ENCODE peak calls at places on chromosomes 3 and 15, in nine cellular contexts. F is endodermal cell; K is activated CD8-positive, alpha-beta T cell treated with anti-CD3 and anti-CD28 coated beads for 36 hours; N is heart right ventricle; T is GM06990; M is neural crest cell; D is osteocyte; V is ascending aorta; R is A673. A is an unnamed sample.

GRCh38 chr15:44501768-44502366 is 35.1 kb upstream of the EIF3J start:
- DNase-seq in F (no peak), K (no peak), N (no peak), T (no peak), M (no peak), D (no peak), V (no peak), R (peak), A (peak)

GRCh38 chr3:155745795-155746550 is 1.1 kb upstream of the PLCH1 start:
- DNase-seq in F (peak), K (peak), N (no peak), T (no peak), M (peak), D (no peak), V (peak), R (peak), A (no peak)

GRCh38 chr15:82862886-82863285 is 53.5 kb downstream of the WHAMM start:
- DNase-seq in F (no peak), K (no peak), N (no peak), T (no peak), M (no peak), D (peak), V (no peak), R (no peak), A (no peak)

GRCh38 chr3:143035466-143036214 is 34.3 kb downstream of the U2SURP start:
- DNase-seq in F (no peak), K (no peak), N (no peak), T (no peak), M (no peak), D (no peak), V (no peak), R (no peak), A (no peak)

GRCh38 chr3:66418432-66419052 is 82.3 kb downstream of the LRIG1 start:
- DNase-seq in F (no peak), K (no peak), N (no peak), T (no peak), M (no peak), D (no peak), V (peak), R (no peak), A (no peak)

GRCh38 chr3:46416134-46417119 is 9.4 kb downstream of the CCRL2 start:
- DNase-seq in F (no peak), K (peak), N (no peak), T (no peak), M (no peak), D (no peak), V (no peak), R (no peak), A (no peak)

GRCh38 chr3:127212711-127213110 is 19.8 kb downstream of the PRR23E start:
- DNase-seq in F (no peak), K (no peak), N (no peak), T (no peak), M (no peak), D (peak), V (no peak), R (no peak), A (no peak)

GRCh38 chr3:107612581-107613182 is 89.9 kb downstream of the BBX start:
- DNase-seq in F (no peak), K (no peak), N (no peak), T (no peak), M (no peak), D (no peak), V (no peak), R (no peak), A (no peak)

GRCh38 chr15:60949034-60949977 is 279.8 kb downstream of the RORA start:
- DNase-seq in F (no peak), K (no peak), N (peak), T (no peak), M (no peak), D (peak), V (no peak), R (no peak), A (no peak)

GRCh38 chr3:164332856-164333802 is 745.2 kb downstream of the SI start:
- DNase-seq in F (peak), K (no peak), N (no peak), T (no peak), M (no peak), D (no peak), V (no peak), R (no peak), A (no peak)

GRCh38 chr15:100111103-100112060 is 230.4 kb downstream of the ADAMTS17 start:
- DNase-seq in F (no peak), K (peak), N (peak), T (no peak), M (no peak), D (no peak), V (peak), R (peak), A (no peak)

GRCh38 chr15:80578206-80578595 is 116.9 kb upstream of the ABHD17C start:
- DNase-seq in F (peak), K (no peak), N (no peak), T (no peak), M (no peak), D (no peak), V (no peak), R (no peak), A (no peak)

GRCh38 chr3:107704477-107704876 is 181.7 kb downstream of the BBX start:
- DNase-seq in F (no peak), K (no peak), N (no peak), T (no peak), M (no peak), D (no peak), V (no peak), R (no peak), A (no peak)

GRCh38 chr15:36275656-36276055 is 303.8 kb upstream of the CDIN1 start:
- DNase-seq in F (no peak), K (no peak), N (no peak), T (no peak), M (no peak), D (no peak), V (no peak), R (no peak), A (no peak)

GRCh38 chr15:36282821-36283220 is 296.6 kb upstream of the CDIN1 start:
- DNase-seq in F (no peak), K (no peak), N (no peak), T (no peak), M (no peak), D (no peak), V (no peak), R (no peak), A (no peak)

GRCh38 chr15:36278219-36278618 is 301.2 kb upstream of the CDIN1 start:
- DNase-seq in F (peak), K (no peak), N (no peak), T (no peak), M (no peak), D (no peak), V (no peak), R (peak), A (no peak)
- TF ChIP-seq CTCF in F (peak), K (no peak), N (peak), T (no peak), M (no peak), D (peak), V (no peak), R (peak), A (no peak)

GRCh38 chr3:95939235-95939824 is 875.1 kb upstream of the EPHA6 start:
- DNase-seq in F (no peak), K (no peak), N (no peak), T (no peak), M (no peak), D (no peak), V (no peak), R (no peak), A (no peak)
- TF ChIP-seq CTCF in F (no peak), K (no peak), N (no peak), T (no peak), M (no peak), D (no peak), V (no peak), R (no peak), A (no peak)

GRCh38 chr3:49702672-49703071 is 13.3 kb downstream of the RNF123 start:
- DNase-seq in F (no peak), K (no peak), N (no peak), T (no peak), M (no peak), D (no peak), V (no peak), R (no peak), A (no peak)

GRCh38 chr3:49700014-49700413 is 10.7 kb downstream of the RNF123 start:
- DNase-seq in F (no peak), K (no peak), N (no peak), T (no peak), M (no peak), D (no peak), V (no peak), R (no peak), A (no peak)

GRCh38 chr3:49701388-49702077 is 12.2 kb downstream of the RNF123 start:
- DNase-seq in F (peak), K (peak), N (no peak), T (no peak), M (no peak), D (no peak), V (no peak), R (no peak), A (no peak)

GRCh38 chr3:49699281-49699723 is 9.9 kb downstream of the RNF123 start:
- DNase-seq in F (no peak), K (no peak), N (no peak), T (no peak), M (no peak), D (no peak), V (no peak), R (no peak), A (no peak)

DNA sequence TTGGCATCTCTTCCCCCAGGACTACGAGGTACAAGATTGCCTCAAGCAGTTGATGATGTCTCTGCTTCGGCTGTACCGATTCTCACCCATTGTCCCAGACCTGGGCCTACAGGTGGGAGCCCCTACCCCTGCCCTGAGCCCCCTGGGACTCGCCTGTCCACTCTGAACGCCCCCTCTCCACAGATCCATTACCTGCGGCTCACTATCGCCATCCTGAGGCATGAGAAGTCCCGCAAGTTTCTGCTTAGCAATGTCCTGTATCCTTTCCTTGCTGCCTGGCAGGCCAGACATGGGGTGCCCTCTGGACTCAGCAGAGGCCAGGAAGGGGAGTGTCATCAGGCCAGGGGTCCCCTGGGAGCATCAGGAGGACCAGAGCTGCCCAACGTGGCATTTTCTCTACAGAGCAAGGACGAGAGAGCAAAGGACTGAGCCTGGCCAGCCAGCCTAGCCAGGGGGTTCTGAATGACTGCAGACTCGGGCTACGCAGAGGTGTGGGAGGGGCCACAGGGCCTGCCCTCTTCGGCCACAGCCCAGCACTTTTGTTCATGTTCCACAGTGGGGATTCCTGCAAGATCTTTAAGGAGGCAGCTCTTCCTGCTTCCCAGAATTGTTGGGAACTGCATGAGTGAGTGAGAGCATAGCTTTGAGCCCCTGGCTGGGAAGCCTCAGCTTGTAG is 11.2 kb downstream of the RNF123 start:
- DNase-seq in F (peak), K (no peak), N (no peak), T (no peak), M (no peak), D (no peak), V (no peak), R (no peak), A (no peak)
- TF ChIP-seq CTCF in F (peak), K (no peak), N (no peak), T (peak), M (no peak), D (no peak), V (no peak), R (no peak), A (peak)

DNA sequence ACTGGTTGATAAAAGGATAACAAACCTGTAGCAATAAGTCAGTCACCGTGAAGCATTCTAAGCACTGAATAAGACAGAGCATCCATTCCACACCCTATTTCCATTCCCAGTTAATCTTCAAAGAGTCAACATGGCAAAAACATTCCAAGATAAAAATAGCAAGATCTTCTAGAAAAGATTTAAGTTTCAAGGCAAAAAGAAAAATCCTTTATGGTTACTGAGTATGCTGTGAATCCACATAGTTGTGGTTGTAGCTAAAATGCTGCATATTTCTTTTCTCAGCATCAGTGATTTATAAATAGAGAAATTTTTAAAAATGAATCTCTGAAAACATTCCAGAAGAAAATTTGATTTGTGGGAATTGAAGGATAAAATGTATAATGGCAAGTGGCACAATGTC is 21.1 kb downstream of the GAP43 start:
- DNase-seq in F (no peak), K (no peak), N (no peak), T (no peak), M (no peak), D (no peak), V (no peak), R (no peak), A (no peak)
- TF ChIP-seq CTCF in F (no peak), K (no peak), N (no peak), T (no peak), M (no peak), D (no peak), V (no peak), R (no peak), A (no peak)

GRCh38 chr15:76905855-76906254 is 715 bp upstream of the SCAPER start:
- DNase-seq in F (no peak), K (no peak), N (no peak), T (no peak), M (no peak), D (no peak), V (no peak), R (no peak), A (no peak)

GRCh38 chr15:76901965-76902364 is 3.2 kb downstream of the SCAPER start:
- DNase-seq in F (no peak), K (no peak), N (no peak), T (no peak), M (no peak), D (no peak), V (no peak), R (no peak), A (no peak)

GRCh38 chr15:76904461-76905012 is 603 bp downstream of the SCAPER start:
- DNase-seq in F (peak), K (peak), N (peak), T (peak), M (peak), D (no peak), V (peak), R (peak), A (peak)

GRCh38 chr15:76905013-76905839 is at the start of gene SCAPER:
- DNase-seq in F (peak), K (peak), N (peak), T (peak), M (peak), D (peak), V (peak), R (peak), A (peak)

GRCh38 chr15:76903251-76903681 is 1.9 kb downstream of the SCAPER start:
- DNase-seq in F (no peak), K (peak), N (no peak), T (no peak), M (no peak), D (no peak), V (no peak), R (peak), A (peak)
- TF ChIP-seq CTCF in F (peak), K (peak), N (peak), T (peak), M (peak), D (peak), V (peak), R (peak), A (peak)

A was measured in GM13977.